ENCODE peak calls at places on chromosomes 11 and 22, in ten cellular contexts. E, O, T, Z, Y, U, X, K, L and H are unnamed samples.

GRCh38 chr11:64868904-64869570 is 9.4 kb downstream of the EHD1 start:
- DNase-seq in E (no peak), O (peak), T (no peak), Z (peak), Y (no peak), U (peak), X (peak), K (peak), L (peak), H (no peak)

GRCh38 chr11:94325681-94326080 is 21.3 kb downstream of the IZUMO1R start:
- DNase-seq in E (peak), O (peak), T (peak), Z (peak), Y (no peak), U (no peak), X (peak), K (no peak), L (peak), H (peak)

GRCh38 chr22:50112151-50113118 is 22.6 kb downstream of the MOV10L1 start:
- DNase-seq in E (peak), O (peak), T (no peak), Z (peak), Y (no peak), U (peak), X (peak), K (no peak), L (peak), H (peak)

GRCh38 chr22:43537019-43537585 is 125.3 kb downstream of the MPPED1 start:
- DNase-seq in E (no peak), O (no peak), T (no peak), Z (no peak), Y (no peak), U (no peak), X (no peak), K (no peak), L (no peak), H (peak)

GRCh38 chr11:109641549-109641948 is 219.6 kb downstream of the C11orf87 start:
- DNase-seq in E (no peak), O (peak), T (peak), Z (peak), Y (no peak), U (no peak), X (peak), K (no peak), L (peak), H (peak)

GRCh38 chr11:12223771-12224536 is 113.6 kb downstream of the MICAL2 start:
- DNase-seq in E (no peak), O (peak), T (no peak), Z (no peak), Y (no peak), U (no peak), X (no peak), K (no peak), L (no peak), H (peak)

GRCh38 chr11:77159937-77160495 is 32.0 kb downstream of the MYO7A start:
- DNase-seq in E (no peak), O (no peak), T (no peak), Z (no peak), Y (no peak), U (no peak), X (no peak), K (no peak), L (no peak), H (no peak)

GRCh38 chr11:117461396-117462182 is 133.9 kb downstream of the CEP164 start:
- DNase-seq in E (no peak), O (no peak), T (no peak), Z (no peak), Y (no peak), U (no peak), X (no peak), K (no peak), L (no peak), H (no peak)

GRCh38 chr11:66081505-66081904 is 11.4 kb downstream of the PACS1 start:
- DNase-seq in E (peak), O (no peak), T (no peak), Z (peak), Y (no peak), U (peak), X (no peak), K (no peak), L (no peak), H (peak)

GRCh38 chr11:83282084-83282716 is 4.0 kb downstream of the CCDC90B start:
- DNase-seq in E (no peak), O (peak), T (no peak), Z (peak), Y (no peak), U (no peak), X (no peak), K (no peak), L (no peak), H (no peak)

DNA sequence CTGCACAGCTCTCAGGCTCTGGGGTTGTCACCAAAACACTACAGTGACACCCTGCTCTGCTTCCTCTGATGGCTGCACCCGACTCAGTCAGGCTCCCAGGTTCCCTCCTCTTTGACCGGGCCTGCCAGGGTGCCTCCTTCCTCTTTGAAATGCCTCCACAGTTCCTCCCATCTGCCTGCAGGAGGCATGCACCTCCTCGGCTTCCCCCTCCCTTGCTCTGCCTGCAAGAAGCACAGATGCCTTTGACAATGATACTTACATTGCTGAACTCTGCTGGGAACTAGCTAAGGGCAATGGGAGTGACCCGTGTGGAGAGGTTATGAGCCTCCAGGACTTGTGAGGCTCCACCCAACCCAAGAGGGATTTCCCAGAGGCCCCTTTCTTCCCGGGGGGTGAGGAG is 674.1 kb downstream of the OPCML start:
- DNase-seq in E (no peak), O (peak), T (peak), Z (peak), Y (no peak), U (no peak), X (no peak), K (no peak), L (peak), H (peak)
- H3K4me3 ChIP-seq in E (no peak), O (no peak), T (no peak), Z (no peak), Y (no peak), U (no peak), X (no peak), K (no peak), L (no peak), H (no peak)

DNA sequence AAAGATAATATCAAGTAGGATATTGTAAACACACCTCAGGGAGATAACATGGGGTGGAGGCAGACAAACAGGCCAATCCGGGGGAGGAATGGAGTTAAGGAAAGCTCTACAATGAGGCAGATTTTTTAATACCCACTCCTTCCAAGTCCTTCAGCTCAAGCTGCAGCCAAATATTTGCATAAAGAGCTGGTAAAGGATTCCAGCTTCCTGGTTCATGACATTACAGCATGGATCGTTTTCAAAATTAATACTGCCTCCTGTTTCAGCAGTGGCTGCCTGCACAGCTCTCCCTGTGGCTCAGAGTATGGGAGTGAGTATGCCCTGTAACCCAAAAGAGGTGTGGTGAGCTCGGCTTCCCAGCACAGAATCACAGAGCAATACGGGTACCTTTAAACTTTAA is 5.1 kb downstream of the POU2AF3 start:
- DNase-seq in E (peak), O (no peak), T (no peak), Z (no peak), Y (no peak), U (no peak), X (no peak), K (no peak), L (no peak), H (no peak)
- H3K4me3 ChIP-seq in E (no peak), O (no peak), T (no peak), Z (no peak), Y (no peak), U (no peak), X (no peak), K (no peak), L (no peak), H (no peak)

GRCh38 chr11:32333335-32333991 is 101.9 kb downstream of the WT1 start:
- DNase-seq in E (peak), O (peak), T (peak), Z (peak), Y (no peak), U (peak), X (peak), K (peak), L (peak), H (no peak)
- H3K4me3 ChIP-seq in E (peak), O (peak), T (peak), Z (peak), Y (peak), U (no peak), X (peak), K (peak), L (peak), H (no peak)

GRCh38 chr11:55791606-55792005 is 3.8 kb upstream of the OR5D14 start:
- DNase-seq in E (no peak), O (no peak), T (no peak), Z (no peak), Y (no peak), U (no peak), X (no peak), K (no peak), L (no peak), H (no peak)
- H3K4me3 ChIP-seq in E (no peak), O (no peak), T (no peak), Z (no peak), Y (no peak), U (no peak), X (no peak), K (no peak), L (no peak), H (no peak)

GRCh38 chr11:96470521-96470920 is 80.7 kb downstream of the JRKL start:
- DNase-seq in E (no peak), O (no peak), T (no peak), Z (no peak), Y (no peak), U (no peak), X (no peak), K (no peak), L (no peak), H (no peak)

GRCh38 chr11:96465537-96465936 is 75.7 kb downstream of the JRKL start:
- DNase-seq in E (no peak), O (no peak), T (no peak), Z (no peak), Y (no peak), U (no peak), X (no peak), K (no peak), L (no peak), H (no peak)

GRCh38 chr11:96459751-96460150 is 69.9 kb downstream of the JRKL start:
- DNase-seq in E (no peak), O (no peak), T (no peak), Z (no peak), Y (no peak), U (no peak), X (no peak), K (no peak), L (no peak), H (no peak)

GRCh38 chr11:96466607-96467006 is 76.8 kb downstream of the JRKL start:
- DNase-seq in E (no peak), O (no peak), T (no peak), Z (no peak), Y (no peak), U (no peak), X (no peak), K (no peak), L (no peak), H (no peak)

DNA sequence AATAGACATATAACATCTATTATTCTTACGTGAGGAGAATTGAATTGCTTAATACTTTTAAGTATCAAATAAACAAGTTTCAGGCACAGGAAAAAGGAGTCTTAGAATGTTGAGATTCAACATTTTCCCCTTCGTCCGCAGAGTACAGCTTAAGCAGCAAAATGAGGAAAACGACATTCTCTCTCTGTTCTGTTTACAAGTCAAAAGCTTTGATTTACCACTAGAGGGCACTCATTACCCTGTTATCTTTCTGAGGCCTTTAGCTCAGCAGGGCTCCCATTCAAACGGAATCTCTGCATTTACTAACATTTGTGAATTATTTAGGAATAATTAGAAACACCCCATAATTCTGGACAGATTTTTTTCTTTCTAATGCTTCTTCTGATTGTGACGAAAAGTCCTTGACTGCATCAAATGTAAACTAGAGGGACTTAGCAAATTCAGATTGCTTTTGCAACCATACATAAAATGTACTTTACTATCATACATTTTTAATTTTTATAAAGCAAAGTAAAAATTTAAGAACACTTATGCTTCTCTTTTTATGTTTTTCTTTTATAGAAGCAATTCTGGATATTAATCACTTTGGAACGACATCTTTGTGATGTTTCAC is 75.0 kb downstream of the JRKL start:
- DNase-seq in E (no peak), O (peak), T (peak), Z (peak), Y (no peak), U (no peak), X (peak), K (no peak), L (peak), H (peak)
- H3K4me3 ChIP-seq in E (no peak), O (no peak), T (no peak), Z (no peak), Y (no peak), U (no peak), X (no peak), K (peak), L (no peak), H (no peak)